ENCODE peak calls at places on chromosome 19, in four cellular contexts. I is adrenal gland, C is NT2/D1, N is ascending aorta. W is an unnamed sample. For H3K36me3, H3K27me3 and H3K4me1, the result is how much of the 10 kb centered on the place peaks cover.

GRCh38 chr19:30385666-30386065 is 13.5 kb downstream of the ZNF536 start:
- DNase-seq in N (no peak), I (no peak), C (no peak), W (no peak)

GRCh38 chr19:31167695-31168094 is 181.5 kb downstream of the TSHZ3 start:
- DNase-seq in C (no peak), N (no peak), I (no peak), W (no peak)

GRCh38 chr19:45862271-45862563 is 730 bp downstream of the SYMPK start:
- DNase-seq in I (no peak), N (no peak), C (no peak), W (no peak)

GRCh38 chr19:38210458-38210987 is 13.5 kb downstream of the DPF1 start:
- DNase-seq in C (peak), I (peak), N (no peak), W (no peak)

GRCh38 chr19:51094696-51095279 is 12.1 kb upstream of the KLK14 start:
- DNase-seq in I (no peak), C (no peak), N (no peak), W (no peak)

GRCh38 chr19:18432275-18433038 is 5.5 kb downstream of the ISYNA1 start:
- DNase-seq in N (no peak), C (no peak), I (no peak), W (no peak)

GRCh38 chr19:45768644-45769053 is 403 bp downstream of the SIX5 start:
- DNase-seq in C (no peak), I (peak), N (no peak), W (peak)

GRCh38 chr19:49114630-49115363 is 627 bp downstream of the LIN7B start:
- DNase-seq in C (no peak), N (no peak), I (peak), W (peak)

GRCh38 chr19:49786432-49786831 is 19.6 kb downstream of the AP2A1 start:
- DNase-seq in I (peak), C (no peak), N (no peak), W (peak)

GRCh38 chr19:10096615-10096963 is 5.9 kb downstream of the ANGPTL6 start:
- DNase-seq in N (no peak), I (no peak), C (no peak), W (no peak)

GRCh38 chr19:51509823-51510660 is 8.4 kb upstream of the SIGLEC12 start:
- DNase-seq in C (no peak), N (no peak), I (no peak), W (no peak)

GRCh38 chr19:45958763-45959516 is 14.7 kb downstream of the NOVA2 start:
- DNase-seq in I (no peak), C (no peak), N (no peak), W (no peak)

GRCh38 chr19:54606230-54606629 is 12.8 kb downstream of the LILRA1 start:
- DNase-seq in N (no peak), I (no peak), C (no peak), W (no peak)

GRCh38 chr19:35154535-35155406 is at the start of gene FXYD5:
- DNase-seq in C (no peak), N (peak), I (peak), W (peak)

GRCh38 chr19:8081569-8082550 is 29.3 kb downstream of the CCL25 start:
- DNase-seq in N (no peak), C (no peak), I (no peak), W (no peak)

GRCh38 chr19:15422311-15423075 is 3.7 kb upstream of the AKAP8L start:
- DNase-seq in C (no peak), I (no peak), N (no peak), W (no peak)

GRCh38 chr19:2327773-2328400 is 499 bp downstream of the LSM7 start:
- DNase-seq in I (no peak), N (no peak), C (peak), W (peak)

GRCh38 chr19:11165486-11166030 is 10.0 kb upstream of the SPC24 start:
- DNase-seq in N (no peak), I (no peak), C (no peak), W (no peak)

GRCh38 chr19:11171144-11171543 is 15.6 kb upstream of the SPC24 start:
- DNase-seq in C (no peak), I (no peak), N (no peak), W (no peak)

GRCh38 chr19:11169896-11170678 is 14.5 kb upstream of the SPC24 start:
- DNase-seq in N (no peak), C (no peak), I (no peak), W (no peak)

GRCh38 chr19:11166281-11167142 is 10.9 kb upstream of the SPC24 start:
- DNase-seq in C (no peak), I (no peak), N (no peak), W (no peak)

GRCh38 chr19:11168568-11168967 is 13.0 kb upstream of the SPC24 start:
- DNase-seq in C (no peak), N (peak), I (no peak), W (peak)
- H3K36me3 ChIP-seq in C (half or more), N (under half), I (half or more), W (under half)

GRCh38 chr19:442085-442484 is 18.7 kb downstream of the SHC2 start:
- DNase-seq in N (no peak), C (no peak), I (no peak), W (no peak)

GRCh38 chr19:444677-445210 is 16.1 kb downstream of the SHC2 start:
- DNase-seq in C (no peak), N (no peak), I (no peak), W (no peak)

GRCh38 chr19:440391-441212 is 20.2 kb downstream of the SHC2 start:
- DNase-seq in I (no peak), N (no peak), C (no peak), W (no peak)

GRCh38 chr19:441213-441823 is 19.5 kb downstream of the SHC2 start:
- DNase-seq in N (no peak), I (no peak), C (no peak), W (no peak)

DNA sequence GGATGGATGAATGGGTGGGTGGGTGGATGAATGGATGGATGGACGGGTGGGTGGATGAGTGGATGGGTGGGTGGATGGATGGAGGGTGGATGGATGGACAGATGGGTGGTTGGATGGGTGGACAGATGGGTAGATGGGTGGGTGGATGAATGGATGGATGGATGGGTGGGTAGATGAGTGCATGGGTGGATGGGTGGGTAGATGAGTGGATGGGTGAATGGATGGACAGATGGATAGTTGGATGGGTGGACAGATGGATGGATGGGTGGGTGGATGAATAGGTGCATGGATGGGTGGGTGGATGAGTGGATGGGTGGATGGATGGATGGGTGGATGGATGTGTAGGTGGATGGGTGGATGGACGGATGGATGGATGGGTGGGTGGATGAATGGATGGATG is 17.8 kb downstream of the SHC2 start:
- DNase-seq in C (no peak), N (no peak), I (no peak), W (no peak)
- H3K27me3 ChIP-seq in C (under half), N (under half), I (under half), W (under half)

GRCh38 chr19:5997371-5997770 is 19.4 kb upstream of the RANBP3 start:
- DNase-seq in I (no peak), N (no peak), C (peak), W (no peak)
- H3K4me1 ChIP-seq in I (under half), N (under half), C (under half), W (under half)

GRCh38 chr19:39425744-39426143 is 10.0 kb downstream of the RPS16 start:
- DNase-seq in N (no peak), I (no peak), C (no peak), W (no peak)
- H3K36me3 ChIP-seq in N (under half), I (under half), C (under half), W (under half)

DNA sequence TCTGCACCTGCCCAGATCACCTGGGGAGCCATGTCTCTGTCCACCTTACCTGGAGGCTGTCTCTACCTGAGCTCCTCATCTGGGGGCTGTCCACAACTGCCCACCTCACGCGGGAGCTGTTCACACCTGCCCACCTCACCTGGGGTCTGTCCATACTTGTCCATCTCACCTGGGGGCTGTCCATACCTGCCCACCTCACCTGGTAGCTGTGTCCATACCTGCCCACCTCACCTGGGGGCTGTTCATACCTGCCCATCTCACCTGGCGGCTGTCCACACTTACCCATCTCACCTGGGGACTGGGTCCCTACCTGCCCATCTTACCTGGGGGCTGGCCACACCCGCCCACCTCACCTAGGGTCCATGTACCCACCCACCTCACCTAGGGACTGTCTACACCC is 10.0 kb upstream of the CPAMD8 start:
- DNase-seq in C (no peak), I (no peak), N (no peak), W (no peak)
- H3K27me3 ChIP-seq in C (under half), I (under half), N (under half), W (under half)

DNA sequence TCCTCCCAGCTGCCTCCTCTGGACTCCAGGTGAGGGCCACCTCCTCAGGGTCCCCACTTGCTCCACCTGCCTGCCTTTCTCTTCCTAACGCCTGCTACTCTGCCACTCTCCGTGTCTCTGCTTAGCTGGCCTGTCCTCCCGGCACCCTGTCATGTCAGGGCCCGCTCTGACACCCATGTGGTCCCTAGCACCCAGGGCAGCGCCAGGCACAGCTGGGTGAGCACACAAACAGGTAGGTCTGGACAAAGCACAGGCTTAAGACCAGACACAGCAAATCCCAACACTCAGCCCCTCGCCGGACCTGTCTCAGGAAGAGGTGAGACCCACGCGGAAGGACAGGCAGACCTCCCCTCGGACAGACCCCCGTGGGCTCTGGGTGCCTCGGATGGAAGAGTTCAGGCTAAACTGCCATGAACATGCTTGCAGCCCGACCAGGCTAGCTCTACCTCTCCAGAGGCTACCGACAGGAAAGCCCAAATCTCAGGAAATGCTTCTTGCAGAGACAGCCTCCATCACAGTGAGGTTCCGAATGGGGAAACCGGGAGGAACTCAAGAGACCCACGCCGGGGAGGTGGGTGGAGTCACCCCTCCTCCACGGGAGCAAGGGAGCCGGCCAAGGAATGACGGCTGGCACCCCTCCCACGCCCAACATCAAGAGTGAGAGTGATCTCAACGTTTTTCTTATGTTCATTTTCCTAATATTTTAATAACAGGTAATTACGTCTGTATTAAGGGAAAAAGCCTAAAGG is 12.5 kb downstream of the ZNF787 start:
- DNase-seq in N (no peak), C (no peak), I (no peak), W (no peak)
- H3K4me1 ChIP-seq in N (under half), C (under half), I (half or more), W (under half)